ENCODE peak calls at places on chromosomes 1 and 21, in four cellular contexts. P is H1, W is GM12878, F is HepG2. N is an unnamed sample.

GRCh38 chr1:16628361-16629111 is 15.2 kb upstream of the NBPF1 start:
- DNase-seq in W (no peak), P (no peak), F (no peak), N (no peak)

GRCh38 chr1:21638531-21639341 is 30.4 kb downstream of the RAP1GAP start:
- DNase-seq in P (no peak), W (no peak), F (peak), N (no peak)

GRCh38 chr1:3363023-3363422 is 91.4 kb upstream of the ARHGEF16 start:
- DNase-seq in P (no peak), W (no peak), F (no peak), N (no peak)

GRCh38 chr1:115337633-115338456 is at the start of gene NGF:
- DNase-seq in W (no peak), P (peak), F (no peak), N (peak)

GRCh38 chr1:116495534-116495933 is 75.3 kb downstream of the CD58 start:
- DNase-seq in W (no peak), F (no peak), P (no peak), N (no peak)

GRCh38 chr1:221268295-221268694 is 389.1 kb downstream of the HLX start:
- DNase-seq in F (no peak), P (no peak), W (no peak), N (no peak)

GRCh38 chr1:24484208-24484607 is 18.4 kb upstream of the RCAN3 start:
- DNase-seq in W (no peak), P (no peak), F (no peak), N (no peak)

GRCh38 chr1:155261401-155261887 is 716 bp downstream of the SCAMP3 start:
- DNase-seq in P (no peak), F (no peak), W (no peak), N (no peak)

GRCh38 chr21:45870851-45871615 is 110.5 kb upstream of the COL6A1 start:
- DNase-seq in P (no peak), W (no peak), F (no peak), N (no peak)

GRCh38 chr1:5850503-5850902 is 141.7 kb downstream of the NPHP4 start:
- DNase-seq in F (no peak), P (no peak), W (no peak), N (no peak)

GRCh38 chr1:10890391-10891073 is 94.1 kb upstream of the CASZ1 start:
- DNase-seq in F (no peak), P (no peak), W (no peak), N (no peak)

GRCh38 chr1:117585086-117585485 is 20.8 kb upstream of the TENT5C start:
- DNase-seq in F (no peak), P (no peak), W (no peak), N (no peak)

GRCh38 chr1:178686407-178686806 is 38.6 kb upstream of the RALGPS2 start:
- DNase-seq in F (no peak), P (no peak), W (no peak), N (no peak)

GRCh38 chr1:231340328-231341013 is 2.4 kb downstream of the SPRTN start:
- DNase-seq in P (no peak), W (no peak), F (no peak), N (no peak)

GRCh38 chr1:233707153-233707905 is 93.4 kb downstream of the KCNK1 start:
- DNase-seq in P (no peak), W (no peak), F (no peak), N (no peak)

GRCh38 chr1:44531785-44532566 is 126.9 kb downstream of the RNF220 start:
- DNase-seq in P (no peak), F (peak), W (peak), N (no peak)

GRCh38 chr1:208782186-208782585 is 538.0 kb upstream of the PLXNA2 start:
- DNase-seq in P (no peak), W (no peak), F (no peak), N (no peak)

GRCh38 chr1:117017648-117018047 is 16.1 kb downstream of the CD101 start:
- DNase-seq in W (no peak), P (no peak), F (no peak), N (no peak)

GRCh38 chr1:11701551-11701961 is 10.0 kb downstream of the DRAXIN start:
- DNase-seq in P (no peak), F (no peak), W (no peak), N (no peak)

GRCh38 chr1:118104956-118105355 is 80.1 kb downstream of the SPAG17 start:
- DNase-seq in P (no peak), F (no peak), W (no peak), N (no peak)

GRCh38 chr1:203668401-203668800 is 41.8 kb downstream of the ATP2B4 start:
- DNase-seq in F (no peak), W (no peak), P (no peak), N (no peak)

GRCh38 chr1:229621663-229622062 is 4.3 kb downstream of the TAF5L start:
- DNase-seq in P (no peak), W (no peak), F (no peak), N (no peak)

GRCh38 chr1:155759966-155760630 is 71.2 kb downstream of the DAP3 start:
- DNase-seq in F (no peak), W (no peak), P (no peak), N (peak)

GRCh38 chr1:186236921-186237320 is 138.1 kb downstream of the TPR start:
- DNase-seq in F (no peak), P (no peak), W (no peak), N (no peak)

GRCh38 chr21:16046625-16047340 is 317.0 kb downstream of the USP25 start:
- DNase-seq in P (no peak), F (no peak), W (no peak), N (no peak)

GRCh38 chr1:116988248-116988647 is 13.3 kb upstream of the CD101 start:
- DNase-seq in F (no peak), P (no peak), W (no peak), N (no peak)

GRCh38 chr1:180167721-180168467 is 13.2 kb downstream of the QSOX1 start:
- DNase-seq in W (no peak), P (peak), F (peak), N (peak)
- TF ChIP-seq SUZ12 in W (no peak), P (no peak), F (no peak), N (no peak)

DNA sequence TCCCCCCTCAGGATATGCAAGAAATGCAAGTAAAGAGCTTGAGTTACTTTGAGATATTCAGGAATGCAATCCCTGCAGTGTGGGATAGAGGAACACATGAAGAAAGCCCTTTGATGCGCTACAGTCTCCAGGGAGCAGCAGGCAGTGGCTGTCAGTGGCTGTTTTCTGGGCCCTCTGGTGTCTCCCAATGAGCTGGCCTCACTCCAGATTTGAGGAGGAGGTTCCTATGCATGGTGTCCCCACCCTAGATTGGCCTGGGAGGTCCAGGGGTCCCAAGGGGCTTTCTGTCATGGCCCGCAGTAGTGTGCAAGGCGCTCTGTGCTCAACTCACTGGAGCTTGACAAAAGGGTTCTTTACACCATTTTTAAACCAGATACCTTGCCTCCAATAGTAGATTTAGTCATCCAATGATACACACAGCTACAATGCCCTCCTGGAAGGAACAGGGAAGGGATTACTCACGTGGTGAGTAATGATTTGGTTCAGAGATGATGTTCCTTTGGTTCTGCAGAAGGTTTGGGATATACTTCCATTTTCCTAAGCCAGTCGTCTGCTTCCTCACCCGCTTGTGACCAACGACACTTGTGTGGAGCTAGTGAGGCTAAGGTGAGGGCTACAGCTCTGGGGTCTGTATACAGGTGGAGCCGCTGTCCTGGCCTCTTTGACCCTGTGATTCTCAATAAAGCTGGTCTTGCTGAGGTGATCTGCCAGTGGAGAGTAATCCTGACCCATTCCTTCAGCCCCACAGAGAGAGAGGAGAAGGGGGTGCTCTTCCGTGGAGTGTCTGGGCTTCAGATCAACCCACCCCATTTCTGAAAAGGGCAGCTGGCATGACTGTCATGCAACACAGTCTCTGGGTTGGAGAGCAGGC is 6.6 kb downstream of the BATF3 start:
- DNase-seq in P (no peak), W (no peak), F (no peak), N (peak)
- TF ChIP-seq ZNF274 in P (no peak), W (no peak), F (no peak), N (no peak)

DNA sequence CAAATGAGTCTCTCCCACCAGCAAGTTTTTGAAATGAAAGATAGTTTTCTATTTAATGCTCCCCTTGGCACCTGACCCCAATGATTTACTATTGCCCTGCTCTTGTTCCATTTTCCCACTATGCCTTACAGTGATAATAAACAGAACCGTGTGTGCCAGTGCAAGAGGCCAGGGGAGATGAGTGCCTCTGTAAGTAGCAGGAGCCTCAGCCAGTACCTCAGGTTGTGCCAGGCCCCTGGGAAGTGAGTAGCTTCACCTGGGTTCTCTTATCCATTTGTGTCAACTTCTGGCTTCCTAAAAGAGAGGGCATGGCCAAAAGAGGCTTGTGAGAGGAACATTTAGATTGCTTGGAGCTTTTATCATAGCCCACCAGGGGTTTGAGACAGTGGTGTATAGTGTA is 3.4 kb upstream of the ROR1 start:
- DNase-seq in P (no peak), W (no peak), F (no peak), N (no peak)
- H3K4me3 ChIP-seq in P (no peak), W (no peak), F (no peak), N (no peak)

GRCh38 chr1:198935371-198935921 is 296.6 kb downstream of the PTPRC start:
- DNase-seq in F (peak), P (no peak), W (peak), N (no peak)

GRCh38 chr1:198934414-198934813 is 295.6 kb downstream of the PTPRC start:
- DNase-seq in F (no peak), W (no peak), P (no peak), N (no peak)

GRCh38 chr1:198936371-198937083 is 297.7 kb downstream of the PTPRC start:
- DNase-seq in P (no peak), F (no peak), W (no peak), N (no peak)

GRCh38 chr1:198933506-198933905 is 294.7 kb downstream of the PTPRC start:
- DNase-seq in W (no peak), F (no peak), P (no peak), N (no peak)

DNA sequence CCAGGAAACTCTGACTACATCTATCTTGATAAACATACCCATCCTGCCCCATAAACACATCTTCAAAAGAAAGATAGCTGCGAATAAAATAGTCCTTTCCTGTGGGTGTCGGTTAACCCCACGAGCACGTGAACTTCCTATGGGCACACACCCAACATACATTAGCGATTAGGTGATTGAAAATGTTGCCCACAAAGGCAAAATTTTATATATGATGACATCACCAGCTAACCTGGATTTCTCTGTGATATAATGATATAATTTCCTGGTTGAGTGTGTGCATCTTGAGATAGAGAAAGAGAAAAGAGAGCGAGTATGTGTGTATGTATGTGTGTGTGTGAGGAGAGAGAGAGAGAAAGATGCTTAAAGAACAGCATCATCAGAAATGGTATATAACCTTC is 296.1 kb downstream of the PTPRC start:
- DNase-seq in F (no peak), W (peak), P (no peak), N (no peak)
- TF ChIP-seq SUZ12 in F (no peak), W (no peak), P (no peak), N (no peak)

GRCh38 chr1:18200918-18201317 is 93.3 kb downstream of the IGSF21 start:
- DNase-seq in W (no peak), F (no peak), P (no peak), N (no peak)

GRCh38 chr1:18198240-18198639 is 90.6 kb downstream of the IGSF21 start:
- DNase-seq in P (no peak), F (no peak), W (no peak), N (no peak)

GRCh38 chr1:18197299-18197698 is 89.7 kb downstream of the IGSF21 start:
- DNase-seq in F (no peak), W (no peak), P (no peak), N (no peak)

GRCh38 chr1:18200136-18200717 is 92.6 kb downstream of the IGSF21 start:
- DNase-seq in W (no peak), F (no peak), P (no peak), N (no peak)

GRCh38 chr1:18199462-18199861 is 91.9 kb downstream of the IGSF21 start:
- DNase-seq in F (no peak), P (no peak), W (no peak), N (no peak)
- TF ChIP-seq ZNF274 in F (no peak), P (no peak), W (no peak), N (no peak)

GRCh38 chr1:194103516-194104246 is 917.3 kb upstream of the B3GALT2 start:
- DNase-seq in P (no peak), W (no peak), F (no peak), N (no peak)

GRCh38 chr1:194102607-194103006 is 916.2 kb upstream of the B3GALT2 start:
- DNase-seq in W (no peak), F (peak), P (no peak), N (no peak)

GRCh38 chr1:194104247-194104844 is 917.9 kb upstream of the B3GALT2 start:
- DNase-seq in W (no peak), P (no peak), F (peak), N (no peak)

GRCh38 chr1:194105381-194105780 is 919.0 kb upstream of the B3GALT2 start:
- DNase-seq in P (no peak), W (no peak), F (no peak), N (no peak)
- H3K4me3 ChIP-seq in P (no peak), W (no peak), F (no peak), N (no peak)

GRCh38 chr1:86981482-86982311 is 67.3 kb downstream of the HS2ST1 start:
- DNase-seq in P (no peak), F (peak), W (no peak), N (no peak)
- TF ChIP-seq SUZ12 in P (no peak), F (no peak), W (no peak), N (no peak)

GRCh38 chr1:30323841-30324240 is 399.5 kb downstream of the MATN1 start:
- DNase-seq in W (no peak), F (no peak), P (no peak), N (no peak)

GRCh38 chr1:30321216-30321910 is 402.0 kb downstream of the MATN1 start:
- DNase-seq in P (no peak), W (no peak), F (no peak), N (no peak)

GRCh38 chr1:30321996-30322858 is 401.2 kb downstream of the MATN1 start:
- DNase-seq in F (no peak), P (no peak), W (no peak), N (no peak)

GRCh38 chr1:30323352-30323751 is 400.0 kb downstream of the MATN1 start:
- DNase-seq in F (no peak), P (no peak), W (no peak), N (no peak)

GRCh38 chr1:30322859-30323257 is 400.5 kb downstream of the MATN1 start:
- DNase-seq in P (no peak), W (no peak), F (no peak), N (no peak)
- TF ChIP-seq ZNF274 in P (no peak), W (no peak), F (no peak), N (no peak)

DNA sequence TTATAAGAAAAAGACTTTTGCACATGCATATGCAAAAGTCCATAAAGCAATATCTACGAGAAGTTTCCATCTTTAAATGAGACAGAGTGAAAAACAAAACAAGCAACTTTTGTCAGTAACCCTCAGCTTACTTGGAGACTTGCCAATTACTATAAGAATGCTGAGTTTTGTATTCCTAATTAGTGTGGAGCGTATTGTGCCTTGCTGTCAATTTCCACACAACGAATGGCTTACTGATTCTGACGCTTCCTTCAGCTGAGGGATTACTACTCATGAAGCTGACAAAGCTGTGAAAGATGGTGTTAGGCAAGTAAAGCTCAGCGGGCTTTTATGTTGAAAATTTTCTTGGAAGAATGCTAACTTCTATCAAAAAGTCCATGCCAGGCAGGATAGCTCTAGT is 440.4 kb upstream of the ADAMTS5 start:
- DNase-seq in F (no peak), P (no peak), W (no peak), N (no peak)
- H3K4me3 ChIP-seq in F (no peak), P (no peak), W (no peak), N (no peak)

GRCh38 chr1:93681095-93681548 is 515 bp downstream of the BCAR3 start:
- DNase-seq in F (no peak), P (no peak), W (no peak), N (no peak)
- TF ChIP-seq SUZ12 in F (no peak), P (no peak), W (no peak), N (no peak)

N was measured in NT2/D1.